ENCODE peak calls at places on chromosomes 16 and 17, in five cellular contexts. Q is OCI-M1, P is choroid plexus epithelial cell, F is adrenal gland, H is fibroblast of the conjunctiva. A is an unnamed sample.
A peak's percentile ranks its signal among the peaks of the same experiment; 100 is the strongest.

GRCh38 chr17:19000531-19001011 is 4.0 kb downstream of the FAM83G start:
- DNase-seq in F (peak; percentile 83), P (peak; percentile 56), Q (no peak), H (no peak), A (no peak)

GRCh38 chr17:48547839-48548686 is 3.2 kb upstream of the HOXB2 start:
- DNase-seq in Q (peak; percentile 94), F (no peak), H (no peak), P (no peak), A (peak; percentile 70)

GRCh38 chr17:66602659-66603363 is 232.1 kb upstream of the CACNG5 start:
- DNase-seq in P (peak; percentile 13), H (no peak), F (no peak), Q (no peak), A (no peak)

GRCh38 chr17:4972752-4973151 is 5.1 kb upstream of the SPAG7 start:
- DNase-seq in Q (no peak), P (no peak), H (no peak), F (no peak), A (no peak)

GRCh38 chr17:6497496-6498221 is 53.4 kb downstream of the PIMREG start:
- DNase-seq in F (no peak), H (no peak), P (no peak), Q (no peak), A (no peak)

GRCh38 chr17:76585048-76585648 is 512 bp downstream of the ST6GALNAC2 start:
- DNase-seq in F (peak; percentile 33), P (no peak), Q (no peak), H (no peak), A (no peak)

GRCh38 chr17:74566132-74566753 is 1.1 kb downstream of the CD300H start:
- DNase-seq in Q (peak; percentile 57), P (peak; percentile 23), F (peak; percentile 28), H (no peak), A (no peak)

GRCh38 chr17:8965394-8966168 is at the start of gene PIK3R5:
- DNase-seq in F (peak; percentile 25), Q (peak; percentile 87), P (no peak), H (no peak), A (no peak)

GRCh38 chr16:525123-525519 is 2.4 kb upstream of the CAPN15 start:
- DNase-seq in P (no peak), Q (no peak), F (no peak), H (no peak), A (no peak)

GRCh38 chr17:48593126-48593829 is at the start of gene HOXB5:
- DNase-seq in F (peak; percentile 46), Q (peak; percentile 73), H (no peak), P (no peak), A (no peak)

GRCh38 chr16:3983081-3983520 is 102.6 kb upstream of the CREBBP start:
- DNase-seq in Q (peak; percentile 66), F (peak; percentile 81), H (peak; percentile 47), P (peak; percentile 81), A (peak; percentile 53)

GRCh38 chr17:66727634-66728570 is 107.0 kb upstream of the CACNG5 start:
- DNase-seq in F (peak; percentile 60), P (peak; percentile 80), Q (peak; percentile 57), H (peak; percentile 23), A (peak; percentile 48)

GRCh38 chr16:76946879-76947278 is 244.1 kb upstream of the MON1B start:
- DNase-seq in P (peak; percentile 67), H (peak; percentile 80), F (peak; percentile 66), Q (peak; percentile 87), A (peak; percentile 28)

GRCh38 chr16:23288209-23288608 is 13.9 kb upstream of the SCNN1B start:
- DNase-seq in Q (no peak), H (no peak), P (no peak), F (no peak), A (no peak)

GRCh38 chr17:13538841-13539411 is 62.8 kb downstream of the HS3ST3A1 start:
- DNase-seq in P (no peak), F (no peak), Q (no peak), H (no peak), A (no peak)

GRCh38 chr16:4214215-4214621 is 27.7 kb downstream of the SRL start:
- DNase-seq in F (peak; percentile 80), H (peak; percentile 73), P (peak; percentile 95), Q (no peak), A (peak; percentile 94)